ENCODE peak calls at places on chromosome 7, in five cellular contexts. E is hypothalamus, W is NCI-H446, L is lower lobe of right lung, Y is PC-9. F is an unnamed sample.

GRCh38 chr7:95596183-95597135 is at the start of gene PDK4:
- DNase-seq in E (peak; percentile 68), W (no peak), L (peak; percentile 96), Y (peak; percentile 71), F (peak; percentile 97)

GRCh38 chr7:84153005-84153404 is 41.6 kb downstream of the SEMA3A start:
- DNase-seq in E (no peak), W (no peak), L (no peak), Y (no peak), F (no peak)

GRCh38 chr7:38105874-38106483 is 72.1 kb upstream of the STARD3NL start:
- DNase-seq in E (no peak), W (peak; percentile 73), L (no peak), Y (peak; percentile 40), F (no peak)

GRCh38 chr7:31004393-31004792 is 40.6 kb downstream of the GHRHR start:
- DNase-seq in E (no peak), W (no peak), L (no peak), Y (no peak), F (no peak)

GRCh38 chr7:19508821-19509220 is 200.0 kb downstream of the POLR1F start:
- DNase-seq in E (no peak), W (no peak), L (no peak), Y (no peak), F (no peak)

GRCh38 chr7:157233677-157234076 is 95.0 kb downstream of the UBE3C start:
- DNase-seq in E (no peak), W (no peak), L (no peak), Y (no peak), F (no peak)

GRCh38 chr7:100192951-100193350 is 15.2 kb downstream of the STAG3 start:
- DNase-seq in E (no peak), W (no peak), L (no peak), Y (no peak), F (no peak)

GRCh38 chr7:116330961-116331360 is 120.6 kb downstream of the TES start:
- DNase-seq in E (no peak), W (peak; percentile 70), L (no peak), Y (no peak), F (no peak)

GRCh38 chr7:123643495-123644428 is 11.9 kb upstream of the LMOD2 start:
- DNase-seq in E (no peak), W (peak; percentile 19), L (no peak), Y (peak; percentile 70), F (no peak)

GRCh38 chr7:20932785-20933184 is 146.1 kb upstream of the SP8 start:
- DNase-seq in E (no peak), W (no peak), L (no peak), Y (no peak), F (no peak)

GRCh38 chr7:120833551-120833950 is 24.4 kb downstream of the TSPAN12 start:
- DNase-seq in E (no peak), W (peak; percentile 21), L (no peak), Y (no peak), F (no peak)

GRCh38 chr7:28626629-28627262 is 214.4 kb downstream of the CREB5 start:
- DNase-seq in E (no peak), W (peak; percentile 6), L (no peak), Y (no peak), F (no peak)

GRCh38 chr7:128347573-128348147 is 4.0 kb upstream of the RBM28 start:
- DNase-seq in E (no peak), W (peak; percentile 62), L (peak; percentile 54), Y (peak; percentile 52), F (peak; percentile 84)

GRCh38 chr7:80060218-80060806 is 74.3 kb upstream of the GNAI1 start:
- DNase-seq in E (no peak), W (peak; percentile 55), L (no peak), Y (peak; percentile 58), F (no peak)

GRCh38 chr7:151265351-151265931 is 16.9 kb upstream of the SMARCD3 start:
- DNase-seq in E (no peak), W (no peak), L (no peak), Y (no peak), F (peak; percentile 54)

GRCh38 chr7:114087674-114088539 is 169.1 kb upstream of the PPP1R3A start:
- DNase-seq in E (no peak), W (peak; percentile 35), L (no peak), Y (no peak), F (peak; percentile 53)

GRCh38 chr7:157003445-157004049 is 6.9 kb downstream of the MNX1 start:
- DNase-seq in E (no peak), W (no peak), L (no peak), Y (no peak), F (no peak)

GRCh38 chr7:152312316-152312715 is 123.5 kb downstream of the KMT2C start:
- DNase-seq in E (no peak), W (no peak), L (no peak), Y (no peak), F (no peak)

GRCh38 chr7:44845476-44845875 is 2.4 kb downstream of the H2AZ2 start:
- DNase-seq in E (no peak), W (no peak), L (no peak), Y (no peak), F (no peak)

GRCh38 chr7:150468241-150468640 is 17.8 kb downstream of the GIMAP8 start:
- DNase-seq in E (no peak), W (no peak), L (no peak), Y (no peak), F (no peak)

GRCh38 chr7:112550468-112551060 is 69.8 kb downstream of the LSMEM1 start:
- DNase-seq in E (no peak), W (peak; percentile 70), L (no peak), Y (peak; percentile 44), F (no peak)

GRCh38 chr7:134024729-134025128 is 102.4 kb upstream of the LRGUK start:
- DNase-seq in E (no peak), W (peak; percentile 60), L (no peak), Y (no peak), F (no peak)

GRCh38 chr7:36583318-36583717 is 141.0 kb downstream of the AOAH start:
- DNase-seq in E (no peak), W (no peak), L (no peak), Y (no peak), F (no peak)

GRCh38 chr7:95758187-95758586 is 14.2 kb upstream of the DYNC1I1 start:
- DNase-seq in E (no peak), W (no peak), L (no peak), Y (no peak), F (no peak)

GRCh38 chr7:124457841-124458240 is 307.8 kb downstream of the GPR37 start:
- DNase-seq in E (no peak), W (no peak), L (no peak), Y (no peak), F (no peak)

GRCh38 chr7:87671-88070 is 104.7 kb upstream of the FAM20C start:
- DNase-seq in E (no peak), W (no peak), L (no peak), Y (no peak), F (no peak)

GRCh38 chr7:134044682-134045081 is 82.5 kb upstream of the LRGUK start:
- DNase-seq in E (no peak), W (no peak), L (no peak), Y (no peak), F (no peak)

GRCh38 chr7:140877249-140877524 is 47.5 kb downstream of the BRAF start:
- DNase-seq in E (no peak), W (no peak), L (no peak), Y (no peak), F (no peak)

GRCh38 chr7:129785457-129786178 is 167.1 kb downstream of the UBE2H start:
- DNase-seq in E (no peak), W (no peak), L (no peak), Y (peak; percentile 13), F (no peak)

GRCh38 chr7:563629-564170 is 44.1 kb upstream of the PDGFA start:
- DNase-seq in E (no peak), W (no peak), L (no peak), Y (no peak), F (no peak)

GRCh38 chr7:2523461-2523905 is 3.9 kb downstream of the LFNG start:
- DNase-seq in E (no peak), W (no peak), L (peak; percentile 77), Y (peak; percentile 52), F (no peak)

F was measured in aorta.